ENCODE peak calls at places on chromosome 1, in six cellular contexts. One of them, this sample, is unnamed.

GRCh38 chr1:164559342-164560070 is 522 bp downstream of the PBX1 start:
- DNase-seq in gastrocnemius medialis: peak; percentile 37
- DNase-seq in NCI-H1105 treated with DMSO at 0.1 percent for 48 hours: peak; percentile 44
- DNase-seq in mucosa of gallbladder: no peak
- DNase-seq in OCI-M1: peak; percentile 44
- DNase-seq in activated T-cell treated with anti-CD3 and anti-CD28 coated beads for 1 hour: no peak
- DNase-seq in this sample: peak; percentile 28

GRCh38 chr1:235902638-235903542 is 36.2 kb upstream of the LYST start:
- DNase-seq in gastrocnemius medialis: no peak
- DNase-seq in NCI-H1105 treated with DMSO at 0.1 percent for 48 hours: no peak
- DNase-seq in mucosa of gallbladder: no peak
- DNase-seq in OCI-M1: peak; percentile 47
- DNase-seq in activated T-cell treated with anti-CD3 and anti-CD28 coated beads for 1 hour: no peak
- DNase-seq in this sample: peak; percentile 86

GRCh38 chr1:44828003-44828651 is 14.9 kb downstream of the PTCH2 start:
- DNase-seq in gastrocnemius medialis: no peak
- DNase-seq in NCI-H1105 treated with DMSO at 0.1 percent for 48 hours: no peak
- DNase-seq in mucosa of gallbladder: no peak
- DNase-seq in OCI-M1: no peak
- DNase-seq in activated T-cell treated with anti-CD3 and anti-CD28 coated beads for 1 hour: no peak
- DNase-seq in this sample: no peak

GRCh38 chr1:35532497-35533226 is 24.5 kb downstream of the KIAA0319L start:
- DNase-seq in gastrocnemius medialis: no peak
- DNase-seq in NCI-H1105 treated with DMSO at 0.1 percent for 48 hours: no peak
- DNase-seq in mucosa of gallbladder: no peak
- DNase-seq in OCI-M1: no peak
- DNase-seq in activated T-cell treated with anti-CD3 and anti-CD28 coated beads for 1 hour: no peak
- DNase-seq in this sample: no peak

GRCh38 chr1:17265162-17265561 is 16.3 kb downstream of the PADI3 start:
- DNase-seq in gastrocnemius medialis: no peak
- DNase-seq in NCI-H1105 treated with DMSO at 0.1 percent for 48 hours: no peak
- DNase-seq in mucosa of gallbladder: no peak
- DNase-seq in OCI-M1: no peak
- DNase-seq in activated T-cell treated with anti-CD3 and anti-CD28 coated beads for 1 hour: no peak
- DNase-seq in this sample: no peak

GRCh38 chr1:229224308-229224707 is 46.6 kb upstream of the RAB4A start:
- DNase-seq in gastrocnemius medialis: no peak
- DNase-seq in NCI-H1105 treated with DMSO at 0.1 percent for 48 hours: no peak
- DNase-seq in mucosa of gallbladder: no peak
- DNase-seq in OCI-M1: no peak
- DNase-seq in activated T-cell treated with anti-CD3 and anti-CD28 coated beads for 1 hour: no peak
- DNase-seq in this sample: no peak

GRCh38 chr1:199747984-199748383 is 279.5 kb upstream of the NR5A2 start:
- DNase-seq in gastrocnemius medialis: peak; percentile 12
- DNase-seq in NCI-H1105 treated with DMSO at 0.1 percent for 48 hours: no peak
- DNase-seq in mucosa of gallbladder: no peak
- DNase-seq in OCI-M1: no peak
- DNase-seq in activated T-cell treated with anti-CD3 and anti-CD28 coated beads for 1 hour: no peak
- DNase-seq in this sample: no peak

GRCh38 chr1:225454733-225455132 is 26.9 kb upstream of the LBR start:
- DNase-seq in gastrocnemius medialis: no peak
- DNase-seq in NCI-H1105 treated with DMSO at 0.1 percent for 48 hours: no peak
- DNase-seq in mucosa of gallbladder: no peak
- DNase-seq in OCI-M1: no peak
- DNase-seq in activated T-cell treated with anti-CD3 and anti-CD28 coated beads for 1 hour: no peak
- DNase-seq in this sample: peak; percentile 14

GRCh38 chr1:50214764-50215163 is 106.0 kb downstream of the ELAVL4 start:
- DNase-seq in gastrocnemius medialis: no peak
- DNase-seq in NCI-H1105 treated with DMSO at 0.1 percent for 48 hours: no peak
- DNase-seq in mucosa of gallbladder: no peak
- DNase-seq in OCI-M1: no peak
- DNase-seq in activated T-cell treated with anti-CD3 and anti-CD28 coated beads for 1 hour: no peak
- DNase-seq in this sample: no peak

GRCh38 chr1:191022856-191023255 is 545.2 kb upstream of the BRINP3 start:
- DNase-seq in gastrocnemius medialis: no peak
- DNase-seq in NCI-H1105 treated with DMSO at 0.1 percent for 48 hours: no peak
- DNase-seq in mucosa of gallbladder: no peak
- DNase-seq in OCI-M1: no peak
- DNase-seq in activated T-cell treated with anti-CD3 and anti-CD28 coated beads for 1 hour: no peak
- DNase-seq in this sample: no peak